ENCODE peak calls at places on chromosomes 3 and 15, in ten cellular contexts. One of them, this sample, is unnamed.

GRCh38 chr3:172096881-172097420 is 57.6 kb downstream of the FNDC3B start:
- DNase-seq in GM23338: peak; percentile 42
- DNase-seq in CD8-positive, alpha-beta T cell: no peak
- DNase-seq in colonic mucosa: peak; percentile 60
- DNase-seq in Panc1: no peak
- DNase-seq in kidney epithelial cell: no peak
- DNase-seq in fibroblast of lung: peak; percentile 89
- DNase-seq in uterus: no peak
- DNase-seq in foreskin fibroblast: peak; percentile 56
- DNase-seq in lower lobe of right lung: no peak
- DNase-seq in this sample: no peak

GRCh38 chr3:38579146-38579545 is 70.3 kb downstream of the SCN5A start:
- DNase-seq in GM23338: peak; percentile 37
- DNase-seq in CD8-positive, alpha-beta T cell: no peak
- DNase-seq in colonic mucosa: no peak
- DNase-seq in Panc1: no peak
- DNase-seq in kidney epithelial cell: no peak
- DNase-seq in fibroblast of lung: peak; percentile 29
- DNase-seq in uterus: no peak
- DNase-seq in foreskin fibroblast: peak; percentile 3
- DNase-seq in lower lobe of right lung: peak; percentile 43
- DNase-seq in this sample: no peak

GRCh38 chr3:17583530-17583929 is 158.9 kb downstream of the TBC1D5 start:
- DNase-seq in GM23338: no peak
- DNase-seq in CD8-positive, alpha-beta T cell: no peak
- DNase-seq in colonic mucosa: no peak
- DNase-seq in Panc1: no peak
- DNase-seq in kidney epithelial cell: no peak
- DNase-seq in fibroblast of lung: no peak
- DNase-seq in uterus: no peak
- DNase-seq in foreskin fibroblast: no peak
- DNase-seq in lower lobe of right lung: no peak
- DNase-seq in this sample: no peak

GRCh38 chr3:169430687-169431404 is 232.7 kb downstream of the MECOM start:
- DNase-seq in GM23338: no peak
- DNase-seq in CD8-positive, alpha-beta T cell: no peak
- DNase-seq in colonic mucosa: peak; percentile 36
- DNase-seq in Panc1: no peak
- DNase-seq in kidney epithelial cell: peak; percentile 21
- DNase-seq in fibroblast of lung: peak; percentile 70
- DNase-seq in uterus: no peak
- DNase-seq in foreskin fibroblast: no peak
- DNase-seq in lower lobe of right lung: no peak
- DNase-seq in this sample: peak; percentile 43

GRCh38 chr15:92048739-92049138 is 195.2 kb downstream of the SLCO3A1 start:
- DNase-seq in GM23338: no peak
- DNase-seq in CD8-positive, alpha-beta T cell: no peak
- DNase-seq in colonic mucosa: no peak
- DNase-seq in Panc1: no peak
- DNase-seq in kidney epithelial cell: no peak
- DNase-seq in fibroblast of lung: no peak
- DNase-seq in uterus: no peak
- DNase-seq in foreskin fibroblast: no peak
- DNase-seq in lower lobe of right lung: no peak
- DNase-seq in this sample: no peak

GRCh38 chr3:126356373-126357298 is 572 bp downstream of the KLF15 start:
- DNase-seq in GM23338: peak; percentile 41
- DNase-seq in CD8-positive, alpha-beta T cell: no peak
- DNase-seq in colonic mucosa: no peak
- DNase-seq in Panc1: no peak
- DNase-seq in kidney epithelial cell: no peak
- DNase-seq in fibroblast of lung: no peak
- DNase-seq in uterus: peak; percentile 47
- DNase-seq in foreskin fibroblast: no peak
- DNase-seq in lower lobe of right lung: peak; percentile 69
- DNase-seq in this sample: no peak

GRCh38 chr15:33994005-33994615 is 25.8 kb downstream of the CHRM5 start:
- DNase-seq in GM23338: peak; percentile 76
- DNase-seq in CD8-positive, alpha-beta T cell: no peak
- DNase-seq in colonic mucosa: no peak
- DNase-seq in Panc1: no peak
- DNase-seq in kidney epithelial cell: no peak
- DNase-seq in fibroblast of lung: peak; percentile 40
- DNase-seq in uterus: no peak
- DNase-seq in foreskin fibroblast: no peak
- DNase-seq in lower lobe of right lung: no peak
- DNase-seq in this sample: no peak

GRCh38 chr3:189789432-189789831 is 158.2 kb downstream of the TP63 start:
- DNase-seq in GM23338: no peak
- DNase-seq in CD8-positive, alpha-beta T cell: no peak
- DNase-seq in colonic mucosa: no peak
- DNase-seq in Panc1: no peak
- DNase-seq in kidney epithelial cell: no peak
- DNase-seq in fibroblast of lung: no peak
- DNase-seq in uterus: no peak
- DNase-seq in foreskin fibroblast: no peak
- DNase-seq in lower lobe of right lung: no peak
- DNase-seq in this sample: no peak

DNA sequence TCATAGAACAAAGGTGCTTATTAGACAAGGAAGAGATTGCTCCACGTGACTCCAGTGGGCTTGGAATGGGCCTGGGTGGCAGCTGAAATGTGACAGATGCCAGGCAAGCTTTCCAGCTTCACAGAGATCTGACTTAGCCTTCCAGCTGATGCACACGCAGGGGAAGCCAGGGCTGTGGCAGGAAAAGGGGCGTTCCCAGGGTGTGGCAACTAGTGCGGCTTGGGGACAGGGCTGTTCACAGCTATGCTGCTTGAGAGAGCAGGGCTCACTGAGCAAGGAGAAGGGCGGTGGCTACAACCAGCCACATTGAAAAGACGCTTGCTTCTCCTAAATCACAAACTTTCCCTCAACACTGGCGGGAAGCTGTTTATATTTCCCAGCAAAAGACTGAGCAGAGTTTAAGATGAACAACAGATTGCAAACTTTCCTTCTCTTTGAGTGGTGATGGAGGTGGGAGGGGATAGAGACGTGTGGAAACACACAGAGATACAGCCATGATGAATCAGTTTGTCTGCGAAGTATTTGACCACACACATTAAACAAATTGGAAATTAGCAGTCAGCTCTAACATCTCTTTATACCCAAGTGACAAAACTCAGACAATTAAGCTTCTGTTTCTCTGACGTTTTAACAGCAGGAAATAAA is 127.5 kb downstream of the BDH1 start:
- DNase-seq in GM23338: peak; percentile 30
- DNase-seq in CD8-positive, alpha-beta T cell: no peak
- DNase-seq in colonic mucosa: peak; percentile 85
- DNase-seq in Panc1: no peak
- DNase-seq in kidney epithelial cell: no peak
- DNase-seq in fibroblast of lung: peak; percentile 84
- DNase-seq in uterus: no peak
- DNase-seq in foreskin fibroblast: peak; percentile 38
- DNase-seq in lower lobe of right lung: no peak
- DNase-seq in this sample: no peak
- H3K4me3 ChIP-seq in GM23338: no peak overlapping the region
- H3K4me3 ChIP-seq in CD8-positive, alpha-beta T cell: no peak overlapping the region
- H3K4me3 ChIP-seq in colonic mucosa: no peak overlapping the region
- H3K4me3 ChIP-seq in Panc1: no peak overlapping the region
- H3K4me3 ChIP-seq in kidney epithelial cell: no peak overlapping the region
- H3K4me3 ChIP-seq in fibroblast of lung: no peak overlapping the region
- H3K4me3 ChIP-seq in uterus: no peak overlapping the region
- H3K4me3 ChIP-seq in foreskin fibroblast: peak overlapping the region; percentile 12
- H3K4me3 ChIP-seq in lower lobe of right lung: no peak overlapping the region
- H3K4me3 ChIP-seq in this sample: no peak overlapping the region

GRCh38 chr3:122269045-122269444 is 56.0 kb upstream of the CSTA start:
- DNase-seq in GM23338: no peak
- DNase-seq in CD8-positive, alpha-beta T cell: no peak
- DNase-seq in colonic mucosa: no peak
- DNase-seq in Panc1: no peak
- DNase-seq in kidney epithelial cell: no peak
- DNase-seq in fibroblast of lung: no peak
- DNase-seq in uterus: no peak
- DNase-seq in foreskin fibroblast: no peak
- DNase-seq in lower lobe of right lung: no peak
- DNase-seq in this sample: no peak

GRCh38 chr3:122273498-122273897 is 51.5 kb upstream of the CSTA start:
- DNase-seq in GM23338: no peak
- DNase-seq in CD8-positive, alpha-beta T cell: no peak
- DNase-seq in colonic mucosa: no peak
- DNase-seq in Panc1: no peak
- DNase-seq in kidney epithelial cell: no peak
- DNase-seq in fibroblast of lung: no peak
- DNase-seq in uterus: no peak
- DNase-seq in foreskin fibroblast: no peak
- DNase-seq in lower lobe of right lung: no peak
- DNase-seq in this sample: no peak

GRCh38 chr3:122272889-122273288 is 52.2 kb upstream of the CSTA start:
- DNase-seq in GM23338: no peak
- DNase-seq in CD8-positive, alpha-beta T cell: no peak
- DNase-seq in colonic mucosa: no peak
- DNase-seq in Panc1: no peak
- DNase-seq in kidney epithelial cell: no peak
- DNase-seq in fibroblast of lung: no peak
- DNase-seq in uterus: no peak
- DNase-seq in foreskin fibroblast: no peak
- DNase-seq in lower lobe of right lung: no peak
- DNase-seq in this sample: no peak

GRCh38 chr3:122268257-122269024 is 56.6 kb upstream of the CSTA start:
- DNase-seq in GM23338: no peak
- DNase-seq in CD8-positive, alpha-beta T cell: no peak
- DNase-seq in colonic mucosa: no peak
- DNase-seq in Panc1: no peak
- DNase-seq in kidney epithelial cell: no peak
- DNase-seq in fibroblast of lung: peak; percentile 17
- DNase-seq in uterus: no peak
- DNase-seq in foreskin fibroblast: no peak
- DNase-seq in lower lobe of right lung: no peak
- DNase-seq in this sample: no peak

DNA sequence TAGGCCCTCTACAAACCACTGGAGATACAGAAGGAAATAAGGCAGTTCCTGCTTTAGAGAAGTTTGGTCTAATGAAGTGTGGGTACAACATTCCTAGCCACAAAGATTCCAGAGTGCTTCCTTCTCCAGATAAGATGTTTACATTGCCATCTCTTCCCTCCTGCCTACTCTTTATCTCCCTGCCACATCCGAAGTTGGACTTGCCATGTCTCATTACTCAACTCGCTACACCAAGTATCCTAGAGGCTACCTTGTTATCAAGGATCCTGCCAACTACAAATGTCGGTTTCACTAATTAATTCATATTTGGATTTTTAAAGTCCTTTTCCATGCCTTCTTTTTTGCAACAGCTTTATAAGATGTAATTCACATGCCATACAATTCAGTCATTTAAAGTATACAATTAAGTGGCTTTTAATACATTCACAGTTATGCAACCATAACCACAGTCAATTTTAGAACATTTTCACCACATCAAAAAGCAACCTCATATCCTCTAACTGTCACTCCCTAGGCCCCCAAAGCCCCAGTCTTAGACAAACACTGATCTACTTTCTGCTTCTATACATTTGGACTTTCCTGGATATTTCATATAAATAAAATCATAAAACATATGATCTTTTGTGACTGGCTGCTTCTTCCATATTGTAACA is 53.7 kb upstream of the CSTA start:
- DNase-seq in GM23338: no peak
- DNase-seq in CD8-positive, alpha-beta T cell: no peak
- DNase-seq in colonic mucosa: no peak
- DNase-seq in Panc1: no peak
- DNase-seq in kidney epithelial cell: no peak
- DNase-seq in fibroblast of lung: no peak
- DNase-seq in uterus: no peak
- DNase-seq in foreskin fibroblast: no peak
- DNase-seq in lower lobe of right lung: no peak
- DNase-seq in this sample: no peak
- TF ChIP-seq CTCF in GM23338: no peak
- TF ChIP-seq CTCF in CD8-positive, alpha-beta T cell: no peak
- TF ChIP-seq CTCF in colonic mucosa: no peak
- TF ChIP-seq CTCF in Panc1: no peak
- TF ChIP-seq CTCF in kidney epithelial cell: no peak
- TF ChIP-seq CTCF in fibroblast of lung: no peak
- TF ChIP-seq CTCF in uterus: no peak
- TF ChIP-seq CTCF in foreskin fibroblast: no peak
- TF ChIP-seq CTCF in lower lobe of right lung: no peak
- TF ChIP-seq CTCF in this sample: no peak

GRCh38 chr3:128573160-128573559 is 77.5 kb downstream of the RPN1 start:
- DNase-seq in GM23338: no peak
- DNase-seq in CD8-positive, alpha-beta T cell: no peak
- DNase-seq in colonic mucosa: no peak
- DNase-seq in Panc1: no peak
- DNase-seq in kidney epithelial cell: no peak
- DNase-seq in fibroblast of lung: no peak
- DNase-seq in uterus: no peak
- DNase-seq in foreskin fibroblast: no peak
- DNase-seq in lower lobe of right lung: no peak
- DNase-seq in this sample: no peak
- H3K4me3 ChIP-seq in GM23338: no peak overlapping the region
- H3K4me3 ChIP-seq in CD8-positive, alpha-beta T cell: no peak overlapping the region
- H3K4me3 ChIP-seq in colonic mucosa: no peak overlapping the region
- H3K4me3 ChIP-seq in Panc1: no peak overlapping the region
- H3K4me3 ChIP-seq in kidney epithelial cell: no peak overlapping the region
- H3K4me3 ChIP-seq in fibroblast of lung: no peak overlapping the region
- H3K4me3 ChIP-seq in uterus: no peak overlapping the region
- H3K4me3 ChIP-seq in foreskin fibroblast: no peak overlapping the region
- H3K4me3 ChIP-seq in lower lobe of right lung: no peak overlapping the region
- H3K4me3 ChIP-seq in this sample: no peak overlapping the region

GRCh38 chr3:48409291-48410201 is 20.3 kb downstream of the PLXNB1 start:
- DNase-seq in GM23338: no peak
- DNase-seq in CD8-positive, alpha-beta T cell: no peak
- DNase-seq in colonic mucosa: peak; percentile 12
- DNase-seq in Panc1: no peak
- DNase-seq in kidney epithelial cell: no peak
- DNase-seq in fibroblast of lung: no peak
- DNase-seq in uterus: peak; percentile 8
- DNase-seq in foreskin fibroblast: no peak
- DNase-seq in lower lobe of right lung: peak; percentile 35
- DNase-seq in this sample: no peak

GRCh38 chr3:48407542-48408099 is 22.3 kb downstream of the PLXNB1 start:
- DNase-seq in GM23338: no peak
- DNase-seq in CD8-positive, alpha-beta T cell: no peak
- DNase-seq in colonic mucosa: no peak
- DNase-seq in Panc1: no peak
- DNase-seq in kidney epithelial cell: no peak
- DNase-seq in fibroblast of lung: no peak
- DNase-seq in uterus: peak; percentile 14
- DNase-seq in foreskin fibroblast: no peak
- DNase-seq in lower lobe of right lung: no peak
- DNase-seq in this sample: no peak

GRCh38 chr3:48410205-48411040 is 19.5 kb downstream of the PLXNB1 start:
- DNase-seq in GM23338: no peak
- DNase-seq in CD8-positive, alpha-beta T cell: no peak
- DNase-seq in colonic mucosa: peak; percentile 14
- DNase-seq in Panc1: no peak
- DNase-seq in kidney epithelial cell: no peak
- DNase-seq in fibroblast of lung: no peak
- DNase-seq in uterus: peak; percentile 13
- DNase-seq in foreskin fibroblast: no peak
- DNase-seq in lower lobe of right lung: peak; percentile 27
- DNase-seq in this sample: no peak

GRCh38 chr3:48406443-48407431 is 23.1 kb downstream of the PLXNB1 start:
- DNase-seq in GM23338: no peak
- DNase-seq in CD8-positive, alpha-beta T cell: no peak
- DNase-seq in colonic mucosa: peak; percentile 13
- DNase-seq in Panc1: no peak
- DNase-seq in kidney epithelial cell: no peak
- DNase-seq in fibroblast of lung: no peak
- DNase-seq in uterus: no peak
- DNase-seq in foreskin fibroblast: no peak
- DNase-seq in lower lobe of right lung: peak; percentile 16
- DNase-seq in this sample: no peak

DNA sequence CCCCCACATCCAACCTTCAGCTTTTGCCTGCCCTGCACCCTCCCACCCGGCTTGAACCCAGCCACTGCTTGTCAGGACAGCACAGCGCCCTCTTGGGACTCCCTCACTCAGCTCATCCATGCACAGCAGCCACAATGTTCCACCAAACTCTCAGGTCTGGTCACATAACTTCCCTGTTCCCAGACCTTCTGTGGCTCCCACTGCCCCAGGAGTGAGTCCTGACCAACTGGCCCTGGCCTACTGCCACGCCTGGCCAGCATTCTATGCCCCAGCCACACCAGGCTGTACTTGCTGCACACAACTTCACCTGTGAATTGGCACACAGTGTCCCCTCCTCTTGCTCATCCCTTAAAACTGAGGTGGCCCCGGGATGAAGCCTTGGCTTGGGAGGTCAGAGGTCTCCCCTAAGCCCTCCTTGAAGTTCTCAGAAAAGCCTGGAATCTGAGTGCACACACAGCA is 21.0 kb downstream of the PLXNB1 start:
- DNase-seq in GM23338: no peak
- DNase-seq in CD8-positive, alpha-beta T cell: no peak
- DNase-seq in colonic mucosa: peak; percentile 15
- DNase-seq in Panc1: no peak
- DNase-seq in kidney epithelial cell: no peak
- DNase-seq in fibroblast of lung: no peak
- DNase-seq in uterus: peak; percentile 8
- DNase-seq in foreskin fibroblast: no peak
- DNase-seq in lower lobe of right lung: peak; percentile 20
- DNase-seq in this sample: no peak
- TF ChIP-seq CTCF in GM23338: no peak
- TF ChIP-seq CTCF in CD8-positive, alpha-beta T cell: no peak
- TF ChIP-seq CTCF in colonic mucosa: no peak
- TF ChIP-seq CTCF in Panc1: no peak
- TF ChIP-seq CTCF in kidney epithelial cell: peak; percentile 12
- TF ChIP-seq CTCF in fibroblast of lung: no peak
- TF ChIP-seq CTCF in uterus: no peak
- TF ChIP-seq CTCF in foreskin fibroblast: no peak
- TF ChIP-seq CTCF in lower lobe of right lung: no peak
- TF ChIP-seq CTCF in this sample: peak; percentile 21

This sample was measured in retinal pigment epithelial cell.